ENCODE peak calls at places on chromosomes 7 and 10, in seven cellular contexts. E, D, J, V, O, S and H are unnamed samples.

GRCh38 chr10:34732926-34733325 is 82.2 kb downstream of the PARD3 start:
- DNase-seq in E (no peak), D (no peak), J (no peak), V (no peak), O (no peak), S (peak), H (no peak)

GRCh38 chr7:142357953-142358520 is 100.2 kb upstream of the PRSS58 start:
- DNase-seq in E (peak), D (no peak), J (peak), V (peak), O (no peak), S (peak), H (no peak)

GRCh38 chr7:55415173-55415778 is 50.1 kb downstream of the LANCL2 start:
- DNase-seq in E (peak), D (peak), J (peak), V (peak), O (peak), S (peak), H (peak)

GRCh38 chr7:137801003-137801402 is 45.8 kb downstream of the DGKI start:
- DNase-seq in E (no peak), D (no peak), J (no peak), V (peak), O (no peak), S (no peak), H (no peak)

GRCh38 chr10:6141296-6142151 is 52.7 kb downstream of the RBM17 start:
- DNase-seq in E (no peak), D (no peak), J (no peak), V (peak), O (no peak), S (no peak), H (no peak)

GRCh38 chr7:77862691-77863090 is 64.1 kb downstream of the PHTF2 start:
- DNase-seq in E (no peak), D (no peak), J (no peak), V (peak), O (no peak), S (no peak), H (no peak)

GRCh38 chr7:22110881-22111280 is 165.2 kb upstream of the CDCA7L start:
- DNase-seq in E (no peak), D (no peak), J (no peak), V (no peak), O (no peak), S (no peak), H (no peak)

GRCh38 chr10:71740069-71740468 is 20.5 kb upstream of the C10orf105 start:
- DNase-seq in E (no peak), D (no peak), J (no peak), V (peak), O (no peak), S (no peak), H (no peak)

GRCh38 chr10:113438660-113439059 is 114.2 kb upstream of the HABP2 start:
- DNase-seq in E (no peak), D (no peak), J (no peak), V (no peak), O (no peak), S (no peak), H (no peak)

DNA sequence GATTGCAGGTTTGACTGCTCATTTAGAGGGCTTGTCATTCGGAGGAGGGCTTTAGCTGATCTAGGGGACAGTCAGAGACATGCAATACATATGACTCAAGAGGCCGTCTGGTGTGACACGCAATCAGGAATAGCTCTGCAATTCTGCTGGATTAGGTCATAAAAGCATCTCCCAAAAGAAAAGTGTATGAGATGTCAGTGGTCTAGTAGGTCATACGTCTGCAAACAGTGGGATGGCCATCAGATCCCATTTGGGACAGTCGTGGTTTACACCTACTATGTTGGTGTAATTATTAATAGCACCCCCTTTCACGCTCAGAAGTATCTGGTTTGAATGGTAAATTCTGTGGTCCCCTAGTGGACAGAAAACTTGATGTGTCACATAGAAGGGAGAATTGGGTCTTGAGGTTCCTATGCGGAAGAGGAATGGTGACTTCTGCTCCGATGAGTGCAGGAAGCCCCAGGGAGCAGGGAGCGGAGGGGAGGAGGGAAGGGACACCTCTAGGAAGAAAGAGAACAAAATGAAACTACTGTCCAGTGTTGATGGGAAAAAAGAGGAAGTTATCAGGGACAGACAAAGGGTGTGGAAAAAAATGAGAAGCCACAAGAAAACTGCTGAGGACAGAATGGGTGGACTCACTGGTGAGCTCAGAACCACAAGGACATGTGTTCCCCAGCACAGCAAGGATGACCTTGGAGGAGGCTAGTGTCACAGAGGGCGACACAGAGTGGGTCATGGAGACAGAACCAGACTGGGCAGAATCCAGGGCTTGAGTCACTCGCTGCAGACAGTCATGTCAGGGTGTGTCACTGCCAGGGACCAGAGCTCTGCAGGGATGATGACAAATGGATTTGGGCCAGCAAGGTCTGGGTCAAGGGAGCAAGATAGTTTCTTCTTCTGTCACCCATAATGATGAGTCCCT is 59.9 kb downstream of the MAP3K8 start:
- DNase-seq in E (peak), D (no peak), J (no peak), V (peak), O (peak), S (no peak), H (no peak)
- TF ChIP-seq CTCF in E (no peak), D (no peak), J (no peak), V (no peak), O (no peak), S (peak), H (no peak)

GRCh38 chr7:15389073-15389472 is 172.7 kb downstream of the AGMO start:
- DNase-seq in E (no peak), D (no peak), J (no peak), V (no peak), O (no peak), S (no peak), H (no peak)
- TF ChIP-seq CTCF in E (no peak), D (no peak), J (no peak), V (peak), O (no peak), S (no peak), H (peak)

GRCh38 chr10:121751191-121751760 is 153.0 kb upstream of the FGFR2 start:
- DNase-seq in E (no peak), D (no peak), J (no peak), V (no peak), O (no peak), S (no peak), H (no peak)

GRCh38 chr10:121754667-121755066 is 156.4 kb upstream of the FGFR2 start:
- DNase-seq in E (no peak), D (no peak), J (no peak), V (no peak), O (no peak), S (no peak), H (no peak)

DNA sequence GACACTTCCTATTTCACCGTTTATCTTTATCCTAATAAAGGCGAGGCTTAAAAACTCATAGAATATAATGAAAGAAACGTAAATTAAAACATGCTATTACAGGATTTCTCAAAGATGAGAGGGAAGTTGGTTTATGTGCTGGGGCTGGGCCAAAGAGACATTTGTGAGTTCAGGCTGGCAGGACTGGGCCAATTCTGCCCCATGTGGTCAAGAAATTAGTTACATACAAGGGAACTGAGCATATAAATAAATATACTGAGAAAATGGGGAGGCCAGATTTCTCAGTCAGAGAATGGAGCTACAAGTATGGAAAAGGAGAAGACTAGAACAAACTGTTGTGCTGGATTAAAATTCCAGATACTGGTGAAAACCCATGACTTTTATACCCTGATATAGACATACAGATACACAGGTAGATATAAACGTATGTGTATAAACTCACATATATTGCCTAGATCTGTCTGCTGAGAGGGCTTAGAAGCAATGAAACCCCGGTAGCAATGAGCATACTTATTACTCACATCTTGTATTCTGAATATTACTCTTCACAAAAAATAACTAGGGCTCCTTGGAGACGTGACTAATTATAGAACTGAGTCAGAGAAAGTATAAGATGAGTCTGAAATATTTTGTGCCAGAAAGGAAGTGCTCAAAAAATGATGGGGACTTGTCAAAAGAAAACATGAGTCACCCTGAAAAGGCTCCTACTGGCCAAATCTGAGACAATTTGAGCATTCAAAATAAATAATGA is 155.7 kb upstream of the FGFR2 start:
- DNase-seq in E (no peak), D (no peak), J (no peak), V (peak), O (no peak), S (no peak), H (no peak)
- TF ChIP-seq CTCF in E (peak), D (no peak), J (peak), V (peak), O (no peak), S (peak), H (peak)

DNA sequence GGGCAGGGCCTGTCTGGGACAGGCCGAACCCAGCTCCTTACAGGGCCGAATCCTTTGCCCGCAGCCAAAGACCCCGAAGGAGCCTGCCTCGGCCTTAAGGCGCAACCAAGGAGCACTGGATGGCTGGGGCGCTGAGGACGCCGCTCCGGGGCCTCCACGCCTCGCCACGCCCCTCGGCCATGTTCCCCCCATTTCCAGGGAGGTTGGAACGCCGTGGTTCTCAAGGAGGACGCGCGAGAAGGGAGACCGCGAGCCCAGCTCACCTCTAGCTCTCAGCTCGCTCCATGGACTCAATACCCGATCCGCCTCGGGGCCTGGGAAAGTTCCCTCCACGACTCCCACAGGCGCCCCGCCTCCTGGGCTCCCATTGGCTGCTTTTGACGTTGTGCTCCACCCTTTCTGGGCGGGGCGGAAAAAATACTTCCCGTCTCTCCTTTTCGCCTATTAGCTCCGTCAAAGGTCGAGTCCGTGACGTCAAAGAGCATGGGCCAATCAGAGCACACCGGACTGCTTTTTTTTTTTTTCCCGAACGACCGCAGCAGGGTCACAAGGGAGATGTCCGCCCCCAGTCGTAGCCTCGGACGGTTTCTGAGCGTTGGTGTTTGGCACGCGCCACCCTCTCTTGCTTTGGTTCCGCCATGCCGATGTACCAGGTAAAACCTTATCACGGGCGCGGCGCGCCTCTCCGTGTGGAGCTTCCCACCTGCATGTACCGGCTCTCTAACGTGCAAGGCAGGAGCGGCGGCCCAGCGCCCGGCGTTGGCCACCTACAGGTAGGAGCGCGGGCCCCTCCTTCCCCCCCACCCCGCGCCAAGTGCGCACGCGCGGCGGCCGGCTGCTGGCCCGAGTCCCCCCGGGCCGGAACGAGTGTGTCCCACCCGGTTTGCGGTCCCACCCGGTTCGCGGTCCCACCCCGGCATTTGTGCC is 305.7 kb downstream of the TYW1 start:
- DNase-seq in E (peak), D (peak), J (peak), V (peak), O (peak), S (peak), H (peak)
- TF ChIP-seq CTCF in E (no peak), D (peak), J (no peak), V (peak), O (no peak), S (peak), H (peak)

GRCh38 chr10:43199088-43199683 is 60.9 kb downstream of the CSGALNACT2 start:
- DNase-seq in E (no peak), D (no peak), J (no peak), V (no peak), O (no peak), S (no peak), H (no peak)

GRCh38 chr10:43196981-43197833 is 59.0 kb downstream of the CSGALNACT2 start:
- DNase-seq in E (no peak), D (no peak), J (no peak), V (no peak), O (no peak), S (no peak), H (no peak)

GRCh38 chr10:43196131-43196980 is 58.1 kb downstream of the CSGALNACT2 start:
- DNase-seq in E (no peak), D (no peak), J (no peak), V (no peak), O (no peak), S (no peak), H (no peak)

GRCh38 chr10:43198682-43199005 is 60.4 kb downstream of the CSGALNACT2 start:
- DNase-seq in E (no peak), D (no peak), J (no peak), V (no peak), O (no peak), S (no peak), H (no peak)

GRCh38 chr10:43197834-43198681 is 59.8 kb downstream of the CSGALNACT2 start:
- DNase-seq in E (no peak), D (no peak), J (peak), V (no peak), O (no peak), S (peak), H (no peak)
- TF ChIP-seq CTCF in E (peak), D (no peak), J (peak), V (peak), O (no peak), S (peak), H (peak)

DNA sequence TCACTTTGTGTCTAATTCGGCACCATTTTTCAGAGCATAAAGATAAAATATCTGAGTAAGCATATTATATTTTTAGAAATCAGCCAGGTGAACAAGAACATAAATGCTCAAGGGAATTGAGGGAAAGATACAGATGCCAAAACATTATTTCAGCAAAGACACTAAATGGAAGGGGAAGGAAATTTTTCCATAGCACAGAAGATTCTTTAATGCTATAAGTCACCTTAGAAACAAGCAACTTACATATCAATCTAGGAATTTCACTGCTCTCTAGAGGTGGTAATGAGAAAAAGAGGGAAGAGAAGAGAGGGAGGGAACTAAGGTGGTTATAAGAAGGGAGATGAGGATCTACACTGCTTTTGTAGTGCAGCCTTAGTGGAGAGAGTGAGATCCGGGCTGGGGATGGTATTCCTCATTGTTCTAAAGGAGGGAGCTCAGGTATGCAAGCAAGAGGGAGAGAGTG is 20.4 kb downstream of the ZNF365 start:
- DNase-seq in E (no peak), D (no peak), J (no peak), V (no peak), O (no peak), S (no peak), H (no peak)
- TF ChIP-seq CTCF in E (no peak), D (no peak), J (no peak), V (no peak), O (no peak), S (no peak), H (no peak)